ENCODE peak calls at places on chromosome 11, in ten cellular contexts. X is stimulated activated CD8-positive, alpha-beta memory T cell treated with anti-CD3 and anti-CD28 coated beads, Interleukin-7, amount 100 ng/mL, for 1 hour; Q is progenitor cell of endocrine pancreas; L is effector memory CD4-positive, alpha-beta T cell; T is germinal center; P is occipital lobe; U is putamen; C is T-cell; G is lower leg skin; F is ELF-1. B is an unnamed sample.

GRCh38 chr11:40445391-40445790 is 1014.1 kb downstream of the LRRC4C start:
- DNase-seq in L (no peak), T (no peak), F (peak), X (no peak), G (no peak), U (no peak), C (no peak), Q (no peak), P (no peak), B (no peak)

GRCh38 chr11:110367571-110367970 is 62.2 kb upstream of the FDX1 start:
- DNase-seq in F (no peak), T (no peak), G (no peak), Q (no peak), C (no peak), X (no peak), P (no peak), U (no peak), L (no peak), B (no peak)

GRCh38 chr11:67649634-67650540 is 643 bp downstream of the ACY3 start:
- DNase-seq in C (no peak), G (no peak), T (peak), P (no peak), U (no peak), X (no peak), F (no peak), Q (no peak), L (no peak), B (peak)

GRCh38 chr11:114180301-114181055 is 115.7 kb upstream of the NNMT start:
- DNase-seq in C (no peak), T (no peak), X (no peak), F (peak), U (no peak), P (peak), L (no peak), Q (no peak), G (no peak), B (no peak)

GRCh38 chr11:66465371-66466224 is 1.1 kb upstream of the PELI3 start:
- DNase-seq in U (no peak), P (no peak), F (no peak), G (no peak), L (no peak), C (no peak), Q (no peak), X (no peak), T (peak), B (no peak)

GRCh38 chr11:67698247-67698646 is 23.8 kb upstream of the ALDH3B2 start:
- DNase-seq in P (no peak), X (no peak), U (no peak), T (peak), L (no peak), F (no peak), G (no peak), Q (no peak), C (no peak), B (peak)

GRCh38 chr11:9817191-9817590 is 153.3 kb downstream of the SWAP70 start:
- DNase-seq in L (no peak), Q (no peak), P (no peak), F (no peak), C (no peak), U (no peak), X (no peak), T (no peak), G (no peak), B (no peak)

GRCh38 chr11:33779849-33780528 is 5.7 kb upstream of the FBXO3 start:
- DNase-seq in U (no peak), X (no peak), L (no peak), P (no peak), G (no peak), Q (no peak), F (peak), T (no peak), C (no peak), B (no peak)

GRCh38 chr11:67307545-67308001 is 4.2 kb downstream of the SSH3 start:
- DNase-seq in T (no peak), G (no peak), L (no peak), X (no peak), C (no peak), Q (no peak), F (no peak), P (no peak), U (no peak), B (no peak)

GRCh38 chr11:74683941-74684481 is 47.2 kb downstream of the CHRDL2 start:
- DNase-seq in T (no peak), L (no peak), G (peak), F (no peak), P (no peak), Q (no peak), C (no peak), U (no peak), X (no peak), B (no peak)

GRCh38 chr11:73240190-73240781 is 22.2 kb downstream of the P2RY2 start:
- DNase-seq in X (no peak), P (no peak), C (no peak), U (no peak), F (no peak), G (no peak), T (no peak), Q (no peak), L (no peak), B (no peak)

GRCh38 chr11:70038034-70038834 is 39.9 kb upstream of the ANO1 start:
- DNase-seq in Q (no peak), U (no peak), X (no peak), C (no peak), G (peak), P (no peak), L (no peak), T (no peak), F (no peak), B (no peak)

GRCh38 chr11:72591785-72592490 is 82.3 kb downstream of the PDE2A start:
- DNase-seq in Q (no peak), F (no peak), T (no peak), L (peak), C (peak), X (peak), U (peak), G (no peak), P (peak), B (peak)

GRCh38 chr11:131689049-131689925 is 318.9 kb downstream of the NTM start:
- DNase-seq in F (no peak), T (no peak), Q (no peak), C (no peak), P (no peak), X (no peak), G (peak), L (no peak), U (no peak), B (no peak)

GRCh38 chr11:124483422-124483821 is 37.9 kb upstream of the OR8B8 start:
- DNase-seq in C (no peak), P (no peak), U (no peak), Q (no peak), F (no peak), L (no peak), X (no peak), T (no peak), G (no peak), B (no peak)

GRCh38 chr11:12478743-12479142 is 101.4 kb downstream of the PARVA start:
- DNase-seq in U (no peak), C (no peak), T (no peak), X (no peak), Q (no peak), P (no peak), G (no peak), L (no peak), F (no peak), B (no peak)

GRCh38 chr11:83187463-83187862 is 6.0 kb upstream of the ANKRD42 start:
- DNase-seq in X (no peak), T (no peak), P (no peak), Q (no peak), U (no peak), G (no peak), C (no peak), F (no peak), L (no peak), B (no peak)

B was measured in Jurkat, Clone E6-1.